ENCODE peak calls at places on chromosomes 13 and 19, in six cellular contexts. H, Z, W, R, D and Q are unnamed samples.
A peak's percentile ranks its signal among the peaks of the same experiment; 100 is the strongest.

GRCh38 chr19:12772323-12772722 is 3.0 kb downstream of the HOOK2 start:
- DNase-seq in D (no peak), R (no peak), H (no peak), W (no peak), Z (no peak), Q (no peak)

GRCh38 chr19:55005684-55006488 is 32.2 kb downstream of the GP6 start:
- DNase-seq in D (peak; percentile 88), R (peak; percentile 17), Z (peak; percentile 1), W (no peak), H (no peak), Q (peak; percentile 2)

GRCh38 chr13:33678906-33679657 is 138.9 kb upstream of the RFC3 start:
- DNase-seq in D (no peak), W (peak; percentile 35), H (no peak), Z (peak; percentile 94), R (peak; percentile 15), Q (peak; percentile 88)

GRCh38 chr13:113804017-113804702 is 45.1 kb downstream of the TMEM255B start:
- DNase-seq in D (no peak), R (no peak), Z (no peak), W (no peak), H (no peak), Q (no peak)

GRCh38 chr13:95689582-95689926 is 12.6 kb downstream of the DNAJC3 start:
- DNase-seq in Z (no peak), W (no peak), H (no peak), D (no peak), R (no peak), Q (no peak)

GRCh38 chr13:30968734-30969335 is 36.4 kb downstream of the TEX26 start:
- DNase-seq in H (no peak), R (no peak), D (no peak), Z (peak; percentile 74), W (peak; percentile 32), Q (peak; percentile 76)

GRCh38 chr13:44906758-44907157 is 82.5 kb downstream of the NUFIP1 start:
- DNase-seq in R (no peak), H (no peak), Z (peak; percentile 81), W (peak; percentile 46), D (no peak), Q (peak; percentile 59)

GRCh38 chr13:41008349-41008980 is 10.7 kb downstream of the ELF1 start:
- DNase-seq in Z (peak; percentile 74), W (peak; percentile 42), R (no peak), D (no peak), H (peak; percentile 36), Q (peak; percentile 82)

GRCh38 chr13:26228080-26228479 is 6.0 kb upstream of the RNF6 start:
- DNase-seq in R (no peak), Z (no peak), W (no peak), H (no peak), D (no peak), Q (no peak)

DNA sequence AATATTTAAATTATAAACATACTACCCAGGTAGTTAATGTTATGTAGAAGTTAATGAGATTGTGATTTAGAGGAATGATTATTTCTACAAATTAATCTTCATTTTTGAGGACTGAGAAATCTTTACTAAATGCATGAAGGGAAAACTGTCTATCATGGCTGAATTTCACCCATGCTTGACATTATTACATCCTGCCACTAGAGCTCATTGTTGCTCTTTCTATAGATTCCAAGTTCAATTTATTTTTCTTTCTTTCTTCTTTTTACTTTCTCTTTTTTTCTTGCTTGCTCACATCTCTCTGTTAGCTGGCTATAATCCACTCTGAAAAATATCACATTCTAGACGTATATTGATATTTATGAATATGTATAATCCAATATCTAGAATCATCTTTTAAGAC is 505.0 kb upstream of the KLHL1 start:
- DNase-seq in W (no peak), R (no peak), Z (peak; percentile 0), D (no peak), H (no peak), Q (peak; percentile 37)
- TF ChIP-seq CTCF in W (no peak), R (no peak), Z (no peak), D (peak; percentile 75), H (no peak), Q (peak; percentile 48)

GRCh38 chr19:17788632-17789031 is 6.3 kb upstream of the B3GNT3 start:
- DNase-seq in H (no peak), R (no peak), W (no peak), D (no peak), Z (no peak), Q (no peak)

GRCh38 chr19:17794731-17795494 is at the start of gene B3GNT3:
- DNase-seq in H (no peak), D (peak; percentile 90), W (no peak), Z (peak; percentile 58), R (no peak), Q (peak; percentile 9)

GRCh38 chr19:17787274-17787913 is 7.5 kb upstream of the B3GNT3 start:
- DNase-seq in D (no peak), Z (no peak), R (no peak), W (no peak), H (no peak), Q (no peak)

GRCh38 chr19:17794412-17794730 is 567 bp upstream of the B3GNT3 start:
- DNase-seq in Z (no peak), D (no peak), H (no peak), W (no peak), R (no peak), Q (no peak)

DNA sequence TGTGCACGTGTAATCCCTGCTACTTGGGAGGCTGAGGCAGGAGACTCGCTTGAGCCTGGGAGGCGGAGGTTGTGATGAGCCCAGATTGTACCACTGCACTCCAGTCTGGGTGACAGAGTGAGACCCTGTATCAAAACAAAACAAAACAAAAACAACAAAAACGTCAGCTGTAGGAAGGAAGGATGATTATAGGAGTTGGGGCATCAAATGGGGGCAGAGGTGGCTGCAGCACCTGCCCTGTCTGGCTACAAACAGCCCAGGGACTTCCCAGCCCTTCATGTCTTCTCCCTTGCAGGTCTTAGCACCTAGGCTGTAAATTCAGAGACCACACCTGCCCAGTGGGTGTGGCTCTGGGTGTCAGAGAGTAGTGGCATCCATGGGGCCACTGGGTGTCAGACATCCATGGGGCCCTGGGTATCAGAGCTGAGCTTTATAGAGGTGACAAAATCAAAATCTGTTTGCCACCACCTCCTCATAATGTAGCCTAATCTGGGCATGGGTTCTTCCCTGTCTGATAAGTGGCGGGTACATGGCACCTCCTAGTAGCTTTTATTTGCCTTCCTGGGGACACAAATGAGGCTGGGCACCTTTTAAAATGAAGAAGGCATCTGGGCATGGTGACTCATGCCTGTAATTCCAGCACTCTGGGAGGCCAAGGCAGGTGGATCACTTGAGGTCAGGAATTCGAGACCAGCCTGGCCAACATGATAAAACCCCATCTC is 4.7 kb upstream of the B3GNT3 start:
- DNase-seq in H (no peak), D (no peak), Z (no peak), R (no peak), W (no peak), Q (no peak)
- H3K4me3 ChIP-seq in H (no peak overlapping the region), D (no peak overlapping the region), Z (no peak overlapping the region), R (no peak overlapping the region), W (no peak overlapping the region), Q (no peak overlapping the region)

DNA sequence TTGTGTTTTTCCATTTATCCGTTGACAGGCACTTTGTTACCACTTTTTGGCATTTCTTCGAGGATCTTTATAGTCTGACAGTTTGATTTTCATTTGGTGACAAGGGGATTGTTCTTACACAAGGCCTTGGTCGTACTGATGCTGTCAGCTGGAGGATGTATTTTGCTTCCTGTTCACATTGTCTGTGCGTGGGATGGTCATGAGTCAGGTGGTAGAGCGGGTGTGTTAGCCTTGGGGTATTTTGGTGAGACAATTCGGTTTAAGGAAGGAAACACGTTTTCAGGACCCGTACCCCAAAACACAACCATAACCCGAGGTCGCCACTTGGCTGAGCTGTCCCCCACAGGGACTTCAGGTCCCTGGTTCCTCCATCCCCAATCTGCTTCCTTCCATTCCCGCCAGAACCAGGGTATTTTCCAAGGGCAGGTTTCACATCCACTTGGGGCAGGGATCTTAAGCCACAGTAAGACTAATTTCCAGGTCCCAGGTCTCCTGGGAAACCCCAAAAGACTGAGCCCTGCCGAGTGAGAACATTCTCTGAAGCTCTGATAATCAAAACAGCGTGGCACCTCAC is 15.0 kb downstream of the MYO9B start:
- DNase-seq in D (no peak), Z (peak; percentile 36), W (no peak), R (no peak), H (no peak), Q (no peak)
- TF ChIP-seq CTCF in D (no peak), Z (no peak), W (no peak), R (no peak), H (no peak), Q (no peak)

GRCh38 chr13:106532111-106532929 is 3.1 kb downstream of the EFNB2 start:
- DNase-seq in H (no peak), D (peak; percentile 68), W (no peak), Z (peak; percentile 49), R (no peak), Q (peak; percentile 58)
- H3K4me3 ChIP-seq in H (peak overlapping the region; percentile 85), D (peak overlapping the region; percentile 74), W (peak overlapping the region; percentile 81), Z (peak overlapping the region; percentile 88), R (no peak overlapping the region), Q (peak overlapping the region; percentile 87)

DNA sequence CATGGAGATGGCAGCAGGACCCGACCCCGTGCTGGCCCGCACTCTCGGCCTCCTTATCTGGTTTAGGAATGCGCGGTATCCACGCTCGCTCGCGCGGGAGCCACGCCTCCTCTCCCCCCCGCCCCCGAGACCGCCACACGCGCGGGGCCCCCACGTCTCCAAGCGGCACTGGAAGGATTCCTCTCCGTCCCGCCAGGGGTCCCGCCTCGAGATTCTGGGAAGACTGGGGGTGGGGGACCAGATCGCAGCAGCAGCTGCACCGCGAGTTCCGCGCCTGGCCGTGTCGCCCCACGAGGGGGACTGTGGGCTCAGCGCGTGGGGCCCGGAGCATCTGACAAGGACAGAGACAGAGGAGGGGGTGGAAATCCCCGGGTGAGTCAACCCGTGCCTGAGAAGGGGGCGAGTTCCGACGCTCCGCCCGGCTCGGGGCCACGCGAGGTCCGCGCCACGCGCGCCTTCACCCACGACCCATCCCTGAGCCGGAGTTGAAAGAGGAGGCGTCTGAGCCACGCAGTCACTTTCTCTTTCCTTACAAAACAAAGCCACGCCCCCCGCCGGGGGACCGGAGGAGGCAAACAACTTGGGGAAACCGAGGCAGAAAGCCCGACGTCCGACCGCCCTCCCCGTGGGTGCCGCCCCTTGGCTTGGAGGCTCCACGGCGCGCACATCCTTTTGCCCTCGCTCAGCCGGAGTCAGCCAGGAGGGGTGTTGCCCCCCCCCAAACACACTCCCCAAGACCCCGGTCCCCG is 802 bp downstream of the S1PR2 start:
- DNase-seq in Z (peak; percentile 75), D (peak; percentile 87), W (no peak), R (peak; percentile 40), H (no peak), Q (peak; percentile 39)
- TF ChIP-seq CTCF in Z (no peak), D (peak; percentile 20), W (no peak), R (no peak), H (no peak), Q (no peak)

DNA sequence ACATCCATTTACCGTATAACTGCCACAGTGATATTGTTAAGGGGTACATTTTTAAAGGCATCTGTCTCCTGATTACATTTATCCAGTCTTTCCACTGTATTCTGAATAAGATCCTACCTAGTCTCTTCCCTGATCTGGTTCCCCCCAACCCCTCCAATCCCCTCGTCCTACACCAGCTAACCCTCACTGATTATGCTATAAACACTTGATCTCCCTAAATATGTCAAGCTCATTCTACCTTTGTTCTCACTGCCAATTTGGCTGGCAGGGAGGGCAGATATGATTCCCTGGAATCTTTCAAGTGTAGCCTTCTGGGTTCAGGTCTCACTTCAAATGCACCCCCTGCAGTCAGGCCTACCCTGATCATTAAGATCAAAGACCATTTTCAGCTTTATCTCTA is 1379.8 kb upstream of the MIR17HG start:
- DNase-seq in W (no peak), D (no peak), R (no peak), H (no peak), Z (no peak), Q (no peak)
- H3K4me3 ChIP-seq in W (no peak overlapping the region), D (peak overlapping the region; percentile 13), R (no peak overlapping the region), H (no peak overlapping the region), Z (no peak overlapping the region), Q (no peak overlapping the region)

GRCh38 chr19:56141416-56141992 is 417 bp downstream of the ZNF444 start:
- DNase-seq in Z (no peak), W (no peak), H (no peak), R (no peak), D (no peak), Q (peak; percentile 31)
- TF ChIP-seq CTCF in Z (no peak), W (no peak), H (no peak), R (no peak), D (no peak), Q (no peak)